ENCODE peak calls at places on chromosomes 2 and 18, in four cellular contexts. Q, S, J and V are unnamed samples.

GRCh38 chr2:174918886-174919526 is 86.2 kb downstream of the CHN1 start:
- DNase-seq in Q (no peak), S (no peak), J (no peak), V (peak; percentile 10)

GRCh38 chr2:88187927-88188326 is 17.8 kb downstream of the THNSL2 start:
- DNase-seq in S (no peak), Q (no peak), J (peak; percentile 72), V (peak; percentile 62)

GRCh38 chr2:98730053-98730850 is 680 bp downstream of the MGAT4A start:
- DNase-seq in Q (no peak), S (no peak), J (peak; percentile 42), V (peak; percentile 18)

GRCh38 chr2:232863996-232864395 is 6.1 kb upstream of the SNORC start:
- DNase-seq in J (no peak), S (no peak), Q (no peak), V (no peak)

GRCh38 chr2:82795446-82795845 is 1663.6 kb downstream of the SUCLG1 start:
- DNase-seq in J (no peak), S (no peak), Q (peak; percentile 12), V (no peak)

GRCh38 chr2:168831662-168832061 is 29.2 kb downstream of the NOSTRIN start:
- DNase-seq in S (no peak), J (no peak), Q (no peak), V (no peak)

GRCh38 chr2:181234429-181235410 is 222.5 kb upstream of the ITGA4 start:
- DNase-seq in Q (no peak), S (no peak), J (no peak), V (peak; percentile 42)

GRCh38 chr2:53801547-53801946 is 14.7 kb downstream of the ERLEC1 start:
- DNase-seq in S (no peak), Q (no peak), J (no peak), V (no peak)

GRCh38 chr18:73842795-73843394 is 304.7 kb downstream of the FBXO15 start:
- DNase-seq in J (peak; percentile 44), Q (peak; percentile 65), S (no peak), V (peak; percentile 53)

GRCh38 chr2:98658816-98659486 is 50.6 kb downstream of the UNC50 start:
- DNase-seq in Q (no peak), S (no peak), J (no peak), V (no peak)

GRCh38 chr2:174331731-174332606 is 2.8 kb upstream of the SP9 start:
- DNase-seq in Q (no peak), S (no peak), J (peak; percentile 57), V (no peak)

GRCh38 chr2:239602290-239603282 is 201.8 kb upstream of the HDAC4 start:
- DNase-seq in S (no peak), Q (no peak), J (peak; percentile 32), V (no peak)

GRCh38 chr2:133247613-133248012 is 320.6 kb downstream of the NCKAP5 start:
- DNase-seq in Q (peak; percentile 29), J (no peak), S (no peak), V (no peak)

GRCh38 chr2:59912076-59912475 is 641.4 kb downstream of the BCL11A start:
- DNase-seq in Q (no peak), J (no peak), S (no peak), V (no peak)

GRCh38 chr2:189060096-189060642 is 86.0 kb downstream of the COL3A1 start:
- DNase-seq in J (no peak), S (no peak), Q (peak; percentile 74), V (no peak)

GRCh38 chr2:236308855-236309668 is 44.9 kb upstream of the ASB18 start:
- DNase-seq in J (no peak), Q (no peak), S (no peak), V (no peak)
- H2AK5ac ChIP-seq in J (no peak overlapping the region), Q (no peak overlapping the region), S (peak overlapping the region; percentile 4), V (no peak overlapping the region)

GRCh38 chr2:162245051-162245450 is 1.8 kb upstream of the FAP start:
- DNase-seq in S (no peak), J (no peak), Q (no peak), V (no peak)

GRCh38 chr2:162244559-162245031 is 1.4 kb upstream of the FAP start:
- DNase-seq in J (no peak), Q (peak; percentile 93), S (no peak), V (no peak)

GRCh38 chr2:162243305-162243693 is at the start of gene FAP:
- DNase-seq in S (no peak), J (no peak), Q (peak; percentile 95), V (no peak)

GRCh38 chr2:162241571-162241970 is 1.7 kb downstream of the FAP start:
- DNase-seq in S (no peak), Q (no peak), J (no peak), V (no peak)

GRCh38 chr2:162242586-162243304 is 500 bp downstream of the FAP start:
- DNase-seq in Q (peak; percentile 88), J (no peak), S (no peak), V (no peak)
- H2BK120ac ChIP-seq in Q (peak overlapping the region; percentile 96), J (no peak overlapping the region), S (no peak overlapping the region), V (no peak overlapping the region)

DNA sequence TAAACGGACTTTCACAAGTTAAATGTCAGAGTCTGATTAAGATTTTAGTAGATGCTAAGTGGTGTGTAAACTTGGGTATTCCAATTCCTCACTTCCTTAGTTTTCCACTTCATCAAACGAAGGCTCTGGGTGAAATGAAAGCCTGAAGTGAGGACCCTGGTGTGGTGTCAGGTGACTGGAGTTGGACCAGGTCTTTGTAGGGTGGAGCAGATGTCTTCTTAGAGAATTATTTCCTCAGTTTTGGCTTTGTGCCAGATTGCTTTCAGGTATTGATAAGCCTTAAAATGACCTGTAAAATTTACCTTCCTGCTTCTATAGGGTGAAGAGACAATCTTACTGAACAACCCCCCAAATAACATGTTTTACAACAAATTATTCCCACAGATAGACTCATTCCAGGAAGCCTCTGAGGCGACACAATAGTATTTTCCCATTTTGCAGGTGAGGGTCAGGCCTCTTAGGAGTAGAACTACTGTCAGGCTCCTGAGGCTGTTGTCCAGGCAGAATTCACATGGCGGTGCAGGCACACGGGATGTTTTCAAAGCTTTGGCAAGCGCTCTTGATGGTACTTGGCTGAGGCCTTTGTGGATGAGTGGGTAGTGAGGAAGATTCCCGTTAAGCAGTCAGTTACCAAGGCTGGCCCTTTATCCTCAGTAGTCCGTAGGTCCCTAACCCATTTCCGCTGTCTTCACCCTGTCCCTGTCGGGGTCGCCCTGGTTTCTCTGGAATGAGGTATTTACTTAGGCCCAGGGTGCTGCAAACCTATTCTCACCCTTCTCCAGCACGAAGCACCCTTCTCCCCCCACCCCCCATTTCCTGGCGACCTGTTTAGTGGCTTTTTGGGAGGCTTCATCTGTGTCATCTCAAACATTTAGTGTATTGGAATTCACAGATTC is 6.6 kb downstream of the RPS7 start:
- DNase-seq in J (no peak), Q (no peak), S (no peak), V (no peak)
- H3K56ac ChIP-seq in J (no peak overlapping the region), Q (no peak overlapping the region), S (no peak overlapping the region), V (no peak overlapping the region)

DNA sequence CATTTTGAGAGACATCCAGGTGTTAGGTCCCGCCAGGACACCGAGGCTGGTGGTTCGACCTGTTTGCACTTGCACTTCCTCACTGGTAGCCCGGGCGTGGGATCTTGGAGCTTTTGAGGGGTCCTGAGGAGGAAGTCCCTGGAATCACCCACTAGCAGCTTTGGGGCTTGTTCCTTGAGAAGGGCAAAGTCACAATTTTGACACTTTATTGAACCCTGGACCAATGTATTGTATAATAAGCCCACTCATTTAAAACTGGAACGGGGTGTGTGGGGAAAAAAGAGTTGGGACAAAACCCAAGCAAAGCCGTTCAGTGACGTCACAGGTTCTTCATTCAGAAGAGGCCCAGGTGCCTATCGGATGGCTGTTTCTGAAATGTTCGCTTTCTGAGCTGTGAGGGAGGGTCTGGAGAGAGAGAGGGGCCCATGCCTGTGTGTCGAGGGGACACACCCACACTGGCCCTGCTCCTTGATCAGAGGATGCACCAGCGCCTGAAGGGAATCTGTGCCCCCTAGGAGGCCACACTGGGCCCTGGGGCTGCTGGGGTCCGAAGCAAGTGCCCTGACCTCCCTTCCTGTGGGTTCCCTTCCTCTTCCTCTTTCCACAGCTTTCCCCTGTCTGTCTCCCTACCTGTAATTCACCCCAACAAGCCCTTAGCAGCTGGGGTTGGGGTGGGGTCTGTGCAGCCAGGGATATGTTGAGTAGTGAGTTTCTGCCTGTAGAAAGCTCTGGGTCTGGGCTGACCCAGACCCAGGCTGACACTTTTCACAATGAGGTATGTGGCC is 2.6 kb downstream of the LPIN1 start:
- DNase-seq in Q (no peak), S (no peak), J (no peak), V (no peak)
- H2AK5ac ChIP-seq in Q (no peak overlapping the region), S (no peak overlapping the region), J (no peak overlapping the region), V (no peak overlapping the region)

GRCh38 chr2:96762529-96763253 is 2.0 kb downstream of the CNNM4 start:
- DNase-seq in J (peak; percentile 66), S (no peak), Q (no peak), V (peak; percentile 85)

GRCh38 chr2:96760986-96761832 is 507 bp downstream of the CNNM4 start:
- DNase-seq in Q (no peak), S (no peak), J (peak; percentile 50), V (peak; percentile 26)

GRCh38 chr2:96764253-96764637 is 3.5 kb downstream of the CNNM4 start:
- DNase-seq in Q (no peak), J (no peak), S (no peak), V (peak; percentile 57)

GRCh38 chr2:96760036-96760985 is at the start of gene CNNM4:
- DNase-seq in S (peak; percentile 80), Q (peak; percentile 86), J (peak; percentile 97), V (peak; percentile 95)

DNA sequence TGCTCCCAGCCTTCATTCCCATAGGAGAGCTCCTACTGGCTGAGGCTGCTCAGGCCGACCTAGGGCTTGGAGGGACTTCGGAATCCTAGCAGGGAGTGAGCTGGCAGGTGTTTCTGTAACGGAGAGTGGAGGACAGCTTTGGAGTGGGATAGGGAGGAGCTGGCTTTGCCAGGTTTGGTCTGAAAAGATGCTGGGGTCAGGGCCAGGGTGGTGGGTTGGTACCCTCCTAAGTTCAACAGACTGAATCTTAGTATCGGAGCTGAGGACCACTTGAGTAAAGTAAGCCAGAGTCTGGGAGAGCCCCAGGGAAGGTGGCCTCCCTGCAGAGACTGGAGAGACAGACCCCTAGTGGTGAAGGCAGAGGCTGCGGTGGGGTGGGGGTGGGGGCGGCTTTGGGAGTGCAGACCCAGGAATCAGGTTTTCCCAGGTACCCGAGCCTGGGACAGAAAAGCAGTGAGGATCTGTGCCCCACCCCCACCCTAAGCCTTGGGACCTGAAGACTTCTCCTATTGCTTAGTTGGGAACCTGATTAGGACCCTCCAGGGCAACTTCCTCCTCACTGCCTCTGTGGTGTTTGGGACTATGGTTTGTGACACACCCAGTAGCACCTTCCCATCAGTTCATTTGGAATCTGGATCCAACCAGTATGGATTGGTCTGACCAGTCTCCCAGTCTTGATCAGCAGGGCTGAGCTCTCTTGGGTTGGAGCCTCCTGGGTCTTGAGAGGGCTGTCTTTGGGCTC is 3.0 kb downstream of the CNNM4 start:
- DNase-seq in Q (no peak), J (peak; percentile 65), S (no peak), V (peak; percentile 60)
- H2BK120ac ChIP-seq in Q (no peak overlapping the region), J (no peak overlapping the region), S (no peak overlapping the region), V (no peak overlapping the region)